ENCODE peak calls at places on chromosome 5, in four cellular contexts. P is SK-N-SH, F is GM12878, E is K562. S is an unnamed sample.

GRCh38 chr5:76025069-76025468 is 58.1 kb upstream of the SV2C start:
- DNase-seq in P (peak; percentile 63), F (no peak), E (no peak), S (no peak)

GRCh38 chr5:93092349-93093105 is 488.5 kb downstream of the NR2F1-AS1 start:
- DNase-seq in P (no peak), F (no peak), E (no peak), S (no peak)

GRCh38 chr5:149221326-149221725 is 50.3 kb upstream of the AFAP1L1 start:
- DNase-seq in P (no peak), F (no peak), E (no peak), S (no peak)

GRCh38 chr5:178208540-178209227 is 4.4 kb downstream of the HNRNPAB start:
- DNase-seq in P (peak; percentile 72), F (no peak), E (no peak), S (no peak)

GRCh38 chr5:142428036-142428772 is 103.4 kb upstream of the SPRY4 start:
- DNase-seq in P (no peak), F (no peak), E (no peak), S (no peak)

GRCh38 chr5:91487420-91487819 is 104.3 kb upstream of the ARRDC3 start:
- DNase-seq in P (no peak), F (no peak), E (no peak), S (no peak)

GRCh38 chr5:135977375-135977928 is 22.7 kb upstream of the LECT2 start:
- DNase-seq in P (no peak), F (no peak), E (peak; percentile 76), S (no peak)

GRCh38 chr5:74954919-74955318 is 88.7 kb upstream of the FAM169A start:
- DNase-seq in P (no peak), F (no peak), E (no peak), S (no peak)

GRCh38 chr5:169221519-169221918 is 79.4 kb downstream of the SLIT3 start:
- DNase-seq in P (no peak), F (no peak), E (no peak), S (no peak)

GRCh38 chr5:33049298-33049697 is 338.2 kb downstream of the NPR3 start:
- DNase-seq in P (no peak), F (no peak), E (no peak), S (no peak)

GRCh38 chr5:100502684-100503083 is 32.5 kb upstream of the FAM174A start:
- DNase-seq in P (no peak), F (no peak), E (no peak), S (no peak)

DNA sequence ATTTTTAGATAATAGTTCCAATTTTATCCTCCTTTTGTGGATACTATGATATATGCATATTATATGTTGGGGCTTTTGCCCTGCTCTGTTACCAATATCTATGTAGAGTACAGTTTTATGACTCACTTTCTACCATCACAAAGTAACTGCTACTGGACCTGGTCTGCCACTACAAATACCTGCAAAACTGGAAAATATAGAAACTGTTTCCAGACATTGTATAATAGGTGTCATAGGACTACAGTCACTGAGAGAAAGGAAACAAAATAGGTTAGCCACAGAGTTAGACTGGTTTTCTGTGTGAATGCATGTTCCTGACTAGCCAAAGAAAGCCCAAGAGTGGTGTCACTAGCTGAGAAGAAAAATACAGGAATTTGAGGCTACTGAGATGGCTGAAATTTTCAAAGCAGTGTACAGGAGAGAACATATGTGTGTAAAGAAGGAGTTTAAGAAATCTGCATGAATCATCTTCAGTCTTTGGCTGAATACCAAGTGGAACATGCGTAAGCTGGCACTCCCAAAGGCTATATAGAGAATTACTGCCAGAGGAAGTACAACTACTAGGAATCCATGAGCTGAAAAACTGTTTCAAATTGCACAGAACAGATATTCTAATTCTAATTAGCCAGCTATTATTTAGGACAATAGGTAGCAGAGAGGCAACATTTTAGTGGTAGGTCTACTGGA is 29.0 kb upstream of the FAM174A start:
- DNase-seq in P (no peak), F (no peak), E (no peak), S (peak; percentile 12)
- TF ChIP-seq GABPA in P (no peak), F (no peak), E (no peak), S (no peak)

GRCh38 chr5:41519801-41520200 is 9.4 kb upstream of the PLCXD3 start:
- DNase-seq in P (no peak), F (no peak), E (no peak), S (no peak)

GRCh38 chr5:41522193-41522786 is 11.9 kb upstream of the PLCXD3 start:
- DNase-seq in P (no peak), F (no peak), E (no peak), S (no peak)

GRCh38 chr5:41517909-41518308 is 7.5 kb upstream of the PLCXD3 start:
- DNase-seq in P (no peak), F (no peak), E (no peak), S (no peak)
- TF ChIP-seq CTCF in P (no peak), F (no peak), E (no peak), S (no peak)

GRCh38 chr5:38714240-38714639 is 131.6 kb upstream of the OSMR start:
- DNase-seq in P (no peak), F (no peak), E (no peak), S (no peak)

GRCh38 chr5:38716516-38716915 is 129.3 kb upstream of the OSMR start:
- DNase-seq in P (no peak), F (no peak), E (no peak), S (no peak)

GRCh38 chr5:38712416-38712815 is 133.4 kb upstream of the OSMR start:
- DNase-seq in P (no peak), F (no peak), E (no peak), S (no peak)

GRCh38 chr5:38715671-38716070 is 130.1 kb upstream of the OSMR start:
- DNase-seq in P (peak; percentile 22), F (no peak), E (peak; percentile 6), S (no peak)

GRCh38 chr5:38714703-38715355 is 131.0 kb upstream of the OSMR start:
- DNase-seq in P (no peak), F (no peak), E (no peak), S (no peak)
- TF ChIP-seq GABPA in P (no peak), F (no peak), E (no peak), S (no peak)

GRCh38 chr5:1511651-1512540 is 11.9 kb downstream of the LPCAT1 start:
- DNase-seq in P (no peak), F (no peak), E (no peak), S (no peak)
- TF ChIP-seq CTCF in P (peak; percentile 23), F (peak; percentile 34), E (peak; percentile 43), S (no peak)

GRCh38 chr5:15008476-15008875 is 136.9 kb upstream of the ANKH start:
- DNase-seq in P (no peak), F (no peak), E (peak; percentile 33), S (no peak)
- TF ChIP-seq GABPA in P (no peak), F (no peak), E (no peak), S (no peak)

GRCh38 chr5:108935602-108936001 is 187.9 kb downstream of the FER start:
- DNase-seq in P (no peak), F (no peak), E (no peak), S (no peak)
- TF ChIP-seq CTCF in P (no peak), F (no peak), E (no peak), S (no peak)

DNA sequence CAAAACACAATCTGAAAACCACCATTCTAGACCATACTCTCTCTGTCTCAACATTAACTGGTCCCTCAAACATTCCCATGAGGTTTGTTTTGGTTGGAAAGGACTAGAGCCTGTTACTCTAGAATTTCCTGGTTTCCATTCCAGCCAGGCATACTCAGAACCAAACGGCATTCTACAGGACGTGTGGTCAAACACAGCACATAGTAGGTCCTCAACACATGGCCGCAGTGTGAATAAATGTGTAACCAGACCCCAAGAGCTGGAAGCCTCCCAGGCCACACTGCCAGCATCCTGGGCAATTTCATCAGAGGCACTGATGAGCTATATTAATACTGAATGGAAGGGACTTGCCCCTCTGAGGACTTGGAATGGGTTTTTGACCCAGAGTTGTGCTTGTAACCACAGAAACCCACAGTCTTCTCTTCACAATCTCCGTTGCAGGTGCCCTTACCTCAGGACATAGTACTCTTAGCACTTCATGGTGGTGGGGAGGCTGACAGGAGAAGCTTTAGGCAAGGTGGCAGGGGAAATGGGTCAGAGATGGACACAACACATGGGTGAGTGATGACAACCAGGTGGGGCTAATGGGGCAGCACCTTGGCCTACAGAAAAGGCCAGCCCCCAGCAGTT is 66.0 kb downstream of the ZNF366 start:
- DNase-seq in P (no peak), F (no peak), E (no peak), S (no peak)
- TF ChIP-seq GABPA in P (no peak), F (no peak), E (no peak), S (no peak)

S was measured in HL-60.